ENCODE peak calls at places on chromosome 9, in ten cellular contexts. One of them, this sample, is unnamed.
A peak's percentile ranks its signal among the peaks of the same experiment; 100 is the strongest.

GRCh38 chr9:98117984-98118639 is 910 bp downstream of the TRIM14 start:
- DNase-seq in HCT116: peak; percentile 24
- DNase-seq in ovary: no peak
- DNase-seq in esophagus muscularis mucosa: no peak
- DNase-seq in upper lobe of left lung: no peak
- DNase-seq in body of pancreas: peak; percentile 60
- DNase-seq in HepG2: peak; percentile 82
- DNase-seq in A549: peak; percentile 65
- DNase-seq in uterus: no peak
- DNase-seq in heart left ventricle: no peak
- DNase-seq in this sample: peak; percentile 76

GRCh38 chr9:91712811-91713210 is 237.2 kb downstream of the ROR2 start:
- DNase-seq in HCT116: no peak
- DNase-seq in ovary: no peak
- DNase-seq in esophagus muscularis mucosa: no peak
- DNase-seq in upper lobe of left lung: no peak
- DNase-seq in body of pancreas: no peak
- DNase-seq in HepG2: no peak
- DNase-seq in A549: no peak
- DNase-seq in uterus: no peak
- DNase-seq in heart left ventricle: no peak
- DNase-seq in this sample: no peak

GRCh38 chr9:119026120-119026519 is 343.1 kb downstream of the BRINP1 start:
- DNase-seq in HCT116: no peak
- DNase-seq in ovary: no peak
- DNase-seq in esophagus muscularis mucosa: no peak
- DNase-seq in upper lobe of left lung: peak; percentile 24
- DNase-seq in body of pancreas: peak; percentile 7
- DNase-seq in HepG2: no peak
- DNase-seq in A549: no peak
- DNase-seq in uterus: no peak
- DNase-seq in heart left ventricle: peak; percentile 63
- DNase-seq in this sample: no peak

GRCh38 chr9:96008502-96009222 is 133.2 kb downstream of the ERCC6L2 start:
- DNase-seq in HCT116: no peak
- DNase-seq in ovary: no peak
- DNase-seq in esophagus muscularis mucosa: no peak
- DNase-seq in upper lobe of left lung: no peak
- DNase-seq in body of pancreas: no peak
- DNase-seq in HepG2: no peak
- DNase-seq in A549: no peak
- DNase-seq in uterus: no peak
- DNase-seq in heart left ventricle: no peak
- DNase-seq in this sample: no peak

GRCh38 chr9:122228191-122228905 is 409 bp downstream of the LHX6 start:
- DNase-seq in HCT116: no peak
- DNase-seq in ovary: no peak
- DNase-seq in esophagus muscularis mucosa: no peak
- DNase-seq in upper lobe of left lung: no peak
- DNase-seq in body of pancreas: no peak
- DNase-seq in HepG2: no peak
- DNase-seq in A549: no peak
- DNase-seq in uterus: no peak
- DNase-seq in heart left ventricle: no peak
- DNase-seq in this sample: peak; percentile 42

GRCh38 chr9:93094294-93095204 is 1.5 kb upstream of the CARD19 start:
- DNase-seq in HCT116: no peak
- DNase-seq in ovary: peak; percentile 71
- DNase-seq in esophagus muscularis mucosa: no peak
- DNase-seq in upper lobe of left lung: peak; percentile 66
- DNase-seq in body of pancreas: peak; percentile 52
- DNase-seq in HepG2: no peak
- DNase-seq in A549: no peak
- DNase-seq in uterus: peak; percentile 70
- DNase-seq in heart left ventricle: peak; percentile 70
- DNase-seq in this sample: no peak

GRCh38 chr9:134445000-134445399 is 118.7 kb downstream of the RXRA start:
- DNase-seq in HCT116: no peak
- DNase-seq in ovary: no peak
- DNase-seq in esophagus muscularis mucosa: no peak
- DNase-seq in upper lobe of left lung: no peak
- DNase-seq in body of pancreas: no peak
- DNase-seq in HepG2: no peak
- DNase-seq in A549: no peak
- DNase-seq in uterus: no peak
- DNase-seq in heart left ventricle: no peak
- DNase-seq in this sample: no peak

GRCh38 chr9:119924736-119925135 is 555.5 kb upstream of the BRINP1 start:
- DNase-seq in HCT116: no peak
- DNase-seq in ovary: no peak
- DNase-seq in esophagus muscularis mucosa: no peak
- DNase-seq in upper lobe of left lung: no peak
- DNase-seq in body of pancreas: no peak
- DNase-seq in HepG2: peak; percentile 4
- DNase-seq in A549: no peak
- DNase-seq in uterus: no peak
- DNase-seq in heart left ventricle: no peak
- DNase-seq in this sample: no peak

GRCh38 chr9:20512636-20513035 is 109.7 kb downstream of the MLLT3 start:
- DNase-seq in HCT116: no peak
- DNase-seq in ovary: no peak
- DNase-seq in esophagus muscularis mucosa: no peak
- DNase-seq in upper lobe of left lung: no peak
- DNase-seq in body of pancreas: no peak
- DNase-seq in HepG2: no peak
- DNase-seq in A549: no peak
- DNase-seq in uterus: no peak
- DNase-seq in heart left ventricle: no peak
- DNase-seq in this sample: no peak

GRCh38 chr9:89419978-89420394 is 77.9 kb downstream of the SEMA4D start:
- DNase-seq in HCT116: no peak
- DNase-seq in ovary: no peak
- DNase-seq in esophagus muscularis mucosa: no peak
- DNase-seq in upper lobe of left lung: no peak
- DNase-seq in body of pancreas: no peak
- DNase-seq in HepG2: no peak
- DNase-seq in A549: no peak
- DNase-seq in uterus: no peak
- DNase-seq in heart left ventricle: no peak
- DNase-seq in this sample: no peak

GRCh38 chr9:116464987-116465571 is 222.0 kb upstream of the TRIM32 start:
- DNase-seq in HCT116: no peak
- DNase-seq in ovary: no peak
- DNase-seq in esophagus muscularis mucosa: peak; percentile 50
- DNase-seq in upper lobe of left lung: no peak
- DNase-seq in body of pancreas: peak; percentile 69
- DNase-seq in HepG2: no peak
- DNase-seq in A549: no peak
- DNase-seq in uterus: no peak
- DNase-seq in heart left ventricle: no peak
- DNase-seq in this sample: no peak

GRCh38 chr9:16213781-16214515 is 656.5 kb downstream of the BNC2 start:
- DNase-seq in HCT116: no peak
- DNase-seq in ovary: peak; percentile 90
- DNase-seq in esophagus muscularis mucosa: no peak
- DNase-seq in upper lobe of left lung: peak; percentile 48
- DNase-seq in body of pancreas: peak; percentile 15
- DNase-seq in HepG2: no peak
- DNase-seq in A549: peak; percentile 46
- DNase-seq in uterus: peak; percentile 89
- DNase-seq in heart left ventricle: peak; percentile 70
- DNase-seq in this sample: peak; percentile 66

GRCh38 chr9:124352616-124353015 is 62.6 kb downstream of the PSMB7 start:
- DNase-seq in HCT116: no peak
- DNase-seq in ovary: no peak
- DNase-seq in esophagus muscularis mucosa: no peak
- DNase-seq in upper lobe of left lung: peak; percentile 2
- DNase-seq in body of pancreas: no peak
- DNase-seq in HepG2: no peak
- DNase-seq in A549: no peak
- DNase-seq in uterus: no peak
- DNase-seq in heart left ventricle: no peak
- DNase-seq in this sample: no peak

GRCh38 chr9:124353811-124354274 is 61.4 kb downstream of the PSMB7 start:
- DNase-seq in HCT116: no peak
- DNase-seq in ovary: no peak
- DNase-seq in esophagus muscularis mucosa: no peak
- DNase-seq in upper lobe of left lung: peak; percentile 9
- DNase-seq in body of pancreas: no peak
- DNase-seq in HepG2: no peak
- DNase-seq in A549: no peak
- DNase-seq in uterus: no peak
- DNase-seq in heart left ventricle: no peak
- DNase-seq in this sample: no peak

GRCh38 chr9:124354364-124355031 is 60.7 kb downstream of the PSMB7 start:
- DNase-seq in HCT116: no peak
- DNase-seq in ovary: no peak
- DNase-seq in esophagus muscularis mucosa: no peak
- DNase-seq in upper lobe of left lung: peak; percentile 19
- DNase-seq in body of pancreas: no peak
- DNase-seq in HepG2: no peak
- DNase-seq in A549: no peak
- DNase-seq in uterus: no peak
- DNase-seq in heart left ventricle: no peak
- DNase-seq in this sample: no peak

GRCh38 chr9:124351672-124352468 is 63.4 kb downstream of the PSMB7 start:
- DNase-seq in HCT116: no peak
- DNase-seq in ovary: peak; percentile 13
- DNase-seq in esophagus muscularis mucosa: no peak
- DNase-seq in upper lobe of left lung: peak; percentile 19
- DNase-seq in body of pancreas: no peak
- DNase-seq in HepG2: no peak
- DNase-seq in A549: no peak
- DNase-seq in uterus: no peak
- DNase-seq in heart left ventricle: no peak
- DNase-seq in this sample: no peak

GRCh38 chr9:124353166-124353768 is 62.0 kb downstream of the PSMB7 start:
- DNase-seq in HCT116: no peak
- DNase-seq in ovary: no peak
- DNase-seq in esophagus muscularis mucosa: no peak
- DNase-seq in upper lobe of left lung: no peak
- DNase-seq in body of pancreas: no peak
- DNase-seq in HepG2: no peak
- DNase-seq in A549: no peak
- DNase-seq in uterus: no peak
- DNase-seq in heart left ventricle: no peak
- DNase-seq in this sample: no peak
- TF ChIP-seq POLR2A in HCT116: no peak
- TF ChIP-seq POLR2A in ovary: no peak
- TF ChIP-seq POLR2A in esophagus muscularis mucosa: no peak
- TF ChIP-seq POLR2A in upper lobe of left lung: no peak
- TF ChIP-seq POLR2A in body of pancreas: no peak
- TF ChIP-seq POLR2A in HepG2: peak; percentile 28
- TF ChIP-seq POLR2A in A549: no peak
- TF ChIP-seq POLR2A in uterus: no peak
- TF ChIP-seq POLR2A in heart left ventricle: no peak
- TF ChIP-seq POLR2A in this sample: no peak

DNA sequence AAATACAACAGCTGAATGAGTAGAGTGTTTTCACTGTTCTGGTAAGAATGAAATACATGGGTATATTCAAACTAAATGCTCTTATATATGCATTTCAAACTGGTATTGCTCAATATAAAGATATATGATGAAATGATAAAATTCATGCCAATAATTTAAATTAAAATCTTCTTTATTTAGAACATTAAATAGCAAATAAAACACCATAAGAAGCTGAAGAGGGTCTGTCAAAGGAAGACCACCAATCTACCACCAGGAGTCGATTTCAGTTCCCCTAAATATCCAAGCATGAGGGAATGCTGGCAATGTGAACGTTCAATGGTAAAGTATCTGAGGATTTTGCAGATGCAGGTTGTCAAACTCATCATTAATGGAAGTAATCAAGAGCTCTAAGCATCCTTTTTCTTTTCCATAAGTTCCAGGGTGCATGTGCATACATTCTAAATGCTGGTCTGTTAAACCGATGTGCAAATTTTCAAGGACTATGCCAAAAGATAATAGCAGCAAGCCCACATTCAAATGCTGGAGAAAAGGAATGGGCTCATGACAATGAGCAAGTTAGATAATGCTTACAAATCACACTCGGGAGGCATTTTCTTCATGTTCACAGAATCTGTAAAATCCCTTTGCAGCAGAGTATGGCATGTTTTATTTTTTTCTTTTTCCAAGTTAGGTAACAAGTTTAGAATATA is 118.8 kb upstream of the MTAP start:
- DNase-seq in HCT116: no peak
- DNase-seq in ovary: no peak
- DNase-seq in esophagus muscularis mucosa: no peak
- DNase-seq in upper lobe of left lung: no peak
- DNase-seq in body of pancreas: no peak
- DNase-seq in HepG2: no peak
- DNase-seq in A549: no peak
- DNase-seq in uterus: no peak
- DNase-seq in heart left ventricle: no peak
- DNase-seq in this sample: no peak
- TF ChIP-seq POLR2A in HCT116: peak; percentile 48
- TF ChIP-seq POLR2A in ovary: no peak
- TF ChIP-seq POLR2A in esophagus muscularis mucosa: no peak
- TF ChIP-seq POLR2A in upper lobe of left lung: no peak
- TF ChIP-seq POLR2A in body of pancreas: no peak
- TF ChIP-seq POLR2A in HepG2: no peak
- TF ChIP-seq POLR2A in A549: no peak
- TF ChIP-seq POLR2A in uterus: no peak
- TF ChIP-seq POLR2A in heart left ventricle: no peak
- TF ChIP-seq POLR2A in this sample: no peak

DNA sequence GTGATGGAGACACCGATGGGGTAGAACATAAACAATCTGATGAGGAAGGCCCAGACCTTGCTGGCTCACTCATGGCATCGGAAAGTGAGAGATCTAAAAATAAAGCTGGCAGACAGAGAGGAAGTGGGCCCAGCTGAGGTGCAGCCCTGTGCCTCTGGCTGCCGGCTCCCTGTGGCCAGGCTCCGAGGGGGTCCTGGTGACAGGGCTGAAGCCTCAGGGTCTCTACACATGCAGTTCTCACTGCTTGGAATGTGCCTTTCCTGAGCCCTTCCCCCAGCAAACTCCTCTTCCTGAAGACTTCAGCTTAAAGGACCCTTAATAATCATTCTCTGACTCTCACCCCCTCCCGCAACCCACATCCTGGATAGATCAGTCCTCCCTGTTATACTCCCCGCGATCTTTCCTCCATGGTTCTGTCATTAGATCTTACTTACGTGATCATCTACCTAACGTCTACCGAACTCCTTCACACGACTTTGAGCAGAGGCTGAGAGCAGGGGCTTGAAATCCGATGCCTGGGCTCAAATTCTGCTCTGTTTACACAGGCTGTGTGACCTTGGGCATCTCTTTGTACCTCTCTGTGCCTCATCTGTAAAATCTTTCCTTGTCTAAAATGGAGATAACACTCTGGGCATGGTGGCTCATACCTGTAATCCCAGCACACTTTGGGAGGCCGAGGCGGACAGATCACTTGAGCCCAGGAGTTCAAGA is 33.1 kb upstream of the CRB2 start:
- DNase-seq in HCT116: no peak
- DNase-seq in ovary: no peak
- DNase-seq in esophagus muscularis mucosa: no peak
- DNase-seq in upper lobe of left lung: no peak
- DNase-seq in body of pancreas: no peak
- DNase-seq in HepG2: no peak
- DNase-seq in A549: no peak
- DNase-seq in uterus: no peak
- DNase-seq in heart left ventricle: no peak
- DNase-seq in this sample: no peak
- TF ChIP-seq POLR2A in HCT116: no peak
- TF ChIP-seq POLR2A in ovary: no peak
- TF ChIP-seq POLR2A in esophagus muscularis mucosa: no peak
- TF ChIP-seq POLR2A in upper lobe of left lung: no peak
- TF ChIP-seq POLR2A in body of pancreas: no peak
- TF ChIP-seq POLR2A in HepG2: no peak
- TF ChIP-seq POLR2A in A549: no peak
- TF ChIP-seq POLR2A in uterus: no peak
- TF ChIP-seq POLR2A in heart left ventricle: no peak
- TF ChIP-seq POLR2A in this sample: no peak

GRCh38 chr9:128113526-128114325 is 13.8 kb downstream of the PTGES2 start:
- DNase-seq in HCT116: no peak
- DNase-seq in ovary: no peak
- DNase-seq in esophagus muscularis mucosa: no peak
- DNase-seq in upper lobe of left lung: no peak
- DNase-seq in body of pancreas: peak; percentile 2
- DNase-seq in HepG2: no peak
- DNase-seq in A549: no peak
- DNase-seq in uterus: no peak
- DNase-seq in heart left ventricle: no peak
- DNase-seq in this sample: no peak
- TF ChIP-seq POLR2A in HCT116: no peak
- TF ChIP-seq POLR2A in ovary: no peak
- TF ChIP-seq POLR2A in esophagus muscularis mucosa: no peak
- TF ChIP-seq POLR2A in upper lobe of left lung: no peak
- TF ChIP-seq POLR2A in body of pancreas: no peak
- TF ChIP-seq POLR2A in HepG2: no peak
- TF ChIP-seq POLR2A in A549: no peak
- TF ChIP-seq POLR2A in uterus: no peak
- TF ChIP-seq POLR2A in heart left ventricle: no peak
- TF ChIP-seq POLR2A in this sample: no peak

This sample was measured in H54.